ENCODE peak calls at places on chromosome 18, in nine cellular contexts. L is colonic mucosa; S is PC-3; C is AG09309; W is progenitor cell of endocrine pancreas; R is GM12865; E is CD4-positive, alpha-beta T cell; M is WTC11; J is thoracic aorta. U is an unnamed sample.

GRCh38 chr18:78818961-78819360 is 160.7 kb upstream of the SALL3 start:
- DNase-seq in L (peak; percentile 9), S (no peak), C (no peak), W (no peak), R (no peak), E (no peak), M (no peak), J (no peak), U (no peak)

GRCh38 chr18:12053312-12053711 is 40.3 kb upstream of the ANKRD62 start:
- DNase-seq in L (no peak), S (no peak), C (no peak), W (no peak), R (peak; percentile 51), E (no peak), M (no peak), J (no peak), U (no peak)

GRCh38 chr18:78976697-78977626 is 2.7 kb upstream of the SALL3 start:
- DNase-seq in L (no peak), S (no peak), C (no peak), W (no peak), R (no peak), E (no peak), M (no peak), J (no peak), U (no peak)

GRCh38 chr18:45621068-45621511 is 5.8 kb downstream of the SLC14A2 start:
- DNase-seq in L (peak; percentile 38), S (peak; percentile 51), C (no peak), W (peak; percentile 31), R (peak; percentile 48), E (peak; percentile 36), M (peak; percentile 47), J (no peak), U (no peak)

GRCh38 chr18:3066391-3067079 is 53.6 kb upstream of the LPIN2 start:
- DNase-seq in L (no peak), S (no peak), C (no peak), W (no peak), R (no peak), E (no peak), M (no peak), J (no peak), U (no peak)

GRCh38 chr18:36392163-36392887 is 94.8 kb downstream of the FHOD3 start:
- DNase-seq in L (no peak), S (no peak), C (no peak), W (no peak), R (peak; percentile 33), E (no peak), M (no peak), J (no peak), U (no peak)

GRCh38 chr18:22349317-22349898 is 68.3 kb downstream of the CTAGE1 start:
- DNase-seq in L (no peak), S (no peak), C (no peak), W (no peak), R (no peak), E (no peak), M (no peak), J (no peak), U (no peak)

GRCh38 chr18:44816028-44816427 is 135.3 kb downstream of the SETBP1 start:
- DNase-seq in L (no peak), S (no peak), C (no peak), W (no peak), R (no peak), E (no peak), M (peak; percentile 32), J (no peak), U (no peak)

GRCh38 chr18:10012526-10012925 is 98.7 kb downstream of the VAPA start:
- DNase-seq in L (no peak), S (no peak), C (no peak), W (no peak), R (no peak), E (no peak), M (no peak), J (no peak), U (no peak)

GRCh38 chr18:10013621-10014543 is 100.1 kb downstream of the VAPA start:
- DNase-seq in L (no peak), S (no peak), C (no peak), W (no peak), R (no peak), E (no peak), M (no peak), J (no peak), U (no peak)

GRCh38 chr18:10009321-10010144 is 95.7 kb downstream of the VAPA start:
- DNase-seq in L (no peak), S (no peak), C (no peak), W (no peak), R (no peak), E (no peak), M (no peak), J (no peak), U (no peak)

GRCh38 chr18:10008006-10008647 is 94.3 kb downstream of the VAPA start:
- DNase-seq in L (no peak), S (no peak), C (no peak), W (no peak), R (no peak), E (no peak), M (no peak), J (no peak), U (no peak)

DNA sequence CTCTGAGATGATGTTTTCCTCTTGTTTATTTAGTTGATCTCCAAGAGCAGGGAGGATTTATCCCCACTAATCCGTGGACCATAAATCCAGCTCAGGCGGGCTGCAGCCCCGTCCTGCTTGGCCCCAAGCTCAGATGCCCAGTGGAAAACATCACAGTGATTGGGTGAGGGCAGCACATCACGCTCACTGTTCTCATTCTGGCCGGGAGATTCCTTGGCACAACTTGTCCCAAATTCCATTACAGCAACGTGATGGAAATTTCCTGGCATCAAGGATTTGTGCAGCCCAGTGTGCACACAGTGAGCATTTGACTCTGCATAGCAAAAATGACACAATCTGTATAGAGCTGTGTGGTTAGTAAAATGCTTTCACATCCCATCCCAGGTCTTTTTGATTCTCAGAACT is 96.8 kb downstream of the VAPA start:
- DNase-seq in L (peak; percentile 45), S (peak; percentile 8), C (peak; percentile 83), W (no peak), R (no peak), E (no peak), M (no peak), J (peak; percentile 45), U (no peak)
- TF ChIP-seq CTCF in L (no peak), S (no peak), C (no peak), W (no peak), R (no peak), E (no peak), M (no peak), J (no peak), U (no peak)

DNA sequence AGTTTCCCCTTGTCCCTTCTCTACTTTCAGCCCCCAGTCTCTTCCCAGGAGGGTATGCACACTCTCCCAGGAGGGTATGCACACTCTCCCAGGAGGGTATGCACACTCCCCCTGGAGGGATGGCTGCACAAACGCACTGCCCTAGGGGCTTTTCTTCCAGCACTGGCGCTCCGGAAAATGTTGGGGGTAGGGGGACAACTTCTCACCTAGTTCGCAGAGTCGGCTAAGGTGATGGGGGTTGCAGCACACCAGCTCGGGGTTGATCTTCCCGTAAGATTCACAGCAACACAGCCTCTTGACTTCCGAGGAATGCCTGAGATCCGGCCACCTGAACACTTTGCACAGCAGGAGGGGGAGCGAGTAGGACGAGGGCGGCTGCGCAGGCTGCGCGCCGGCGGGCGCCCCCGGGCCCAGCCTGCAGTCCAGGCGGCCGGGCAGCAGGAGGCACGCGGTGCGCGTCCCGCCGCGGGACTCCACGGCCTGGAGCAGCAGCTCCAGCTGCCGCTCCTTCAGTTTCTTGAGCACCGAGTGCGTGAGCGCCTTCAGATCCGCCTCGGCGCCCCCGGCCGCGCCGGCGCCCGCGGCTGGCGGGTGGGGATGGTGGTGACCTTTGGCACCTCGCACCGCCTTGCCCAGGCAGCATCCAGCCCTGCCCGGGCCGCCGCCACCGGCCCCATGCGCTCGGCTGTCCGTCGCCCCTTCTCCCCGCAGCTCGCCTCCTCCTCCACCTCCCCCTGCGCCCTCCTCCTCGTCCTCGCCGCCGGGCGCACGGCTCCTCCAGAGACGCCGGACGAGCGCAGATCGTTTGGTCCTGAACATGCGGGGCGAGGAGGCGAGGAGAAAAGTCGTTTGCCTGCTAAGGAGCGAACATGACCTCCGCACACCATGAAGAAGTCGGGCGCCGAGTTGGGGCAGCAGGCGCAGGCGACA is 894 bp downstream of the SMAD7 start:
- DNase-seq in L (peak; percentile 61), S (peak; percentile 37), C (no peak), W (peak; percentile 44), R (peak; percentile 73), E (no peak), M (peak; percentile 66), J (no peak), U (peak; percentile 42)
- TF ChIP-seq CTCF in L (no peak), S (no peak), C (peak; percentile 1), W (peak; percentile 45), R (peak; percentile 5), E (no peak), M (no peak), J (peak; percentile 8), U (no peak)

GRCh38 chr18:56873441-56874140 is 222.4 kb downstream of the WDR7 start:
- DNase-seq in L (no peak), S (no peak), C (no peak), W (no peak), R (no peak), E (peak; percentile 4), M (peak; percentile 29), J (no peak), U (no peak)

GRCh38 chr18:56870982-56871381 is 219.8 kb downstream of the WDR7 start:
- DNase-seq in L (no peak), S (no peak), C (no peak), W (no peak), R (no peak), E (no peak), M (no peak), J (no peak), U (no peak)

GRCh38 chr18:56872140-56872539 is 221.0 kb downstream of the WDR7 start:
- DNase-seq in L (no peak), S (no peak), C (no peak), W (no peak), R (no peak), E (no peak), M (no peak), J (no peak), U (no peak)

DNA sequence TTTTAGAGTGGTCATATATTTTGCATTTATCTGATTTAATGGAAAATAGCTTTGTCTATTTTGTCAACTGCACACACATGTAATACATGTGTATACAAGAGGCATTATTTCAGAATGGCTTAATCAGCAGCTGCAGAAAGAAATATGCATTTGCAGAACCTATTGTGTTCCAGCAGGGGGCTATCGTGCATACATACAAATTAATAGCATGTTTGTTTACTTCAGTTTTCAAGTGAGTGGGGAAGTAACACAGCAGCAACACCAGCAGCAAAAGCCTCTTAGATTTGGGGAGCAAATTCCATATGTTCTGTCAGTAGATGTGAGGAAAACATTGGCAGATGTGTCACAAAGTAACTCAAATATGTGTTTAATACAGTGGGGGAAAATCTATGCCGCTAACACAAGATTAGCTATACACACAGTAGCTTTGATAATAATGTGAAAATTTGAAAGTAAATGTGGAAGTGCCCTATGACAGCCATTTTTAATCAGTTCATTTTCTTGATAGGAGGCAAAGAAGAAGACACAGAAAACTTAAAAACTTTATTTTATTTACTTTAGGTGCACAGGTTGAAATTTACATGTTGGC is 218.1 kb downstream of the WDR7 start:
- DNase-seq in L (no peak), S (peak; percentile 68), C (peak; percentile 34), W (no peak), R (peak; percentile 70), E (no peak), M (no peak), J (no peak), U (no peak)
- TF ChIP-seq CTCF in L (peak; percentile 70), S (peak; percentile 85), C (peak; percentile 78), W (peak; percentile 77), R (peak; percentile 62), E (peak; percentile 54), M (peak; percentile 40), J (peak; percentile 25), U (peak; percentile 38)

DNA sequence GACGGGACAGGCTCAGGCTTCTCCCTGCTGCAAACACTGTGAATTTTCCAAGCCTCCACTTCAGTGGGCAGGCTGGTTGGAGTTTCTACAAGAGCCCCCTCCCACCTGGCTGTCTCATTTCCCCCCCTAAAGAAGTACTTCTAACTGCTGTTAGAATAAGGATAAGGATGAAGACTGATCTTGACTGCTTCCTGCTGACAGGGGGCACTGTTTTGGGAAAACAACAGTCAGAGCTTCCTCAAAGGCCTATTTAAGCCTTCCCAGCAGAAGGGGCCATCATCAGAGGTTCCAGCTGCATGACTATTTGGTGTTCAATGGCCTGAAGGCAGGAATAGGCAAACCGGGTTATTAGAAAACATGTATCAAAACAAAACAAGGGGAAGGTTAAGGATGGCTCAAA is 1162.8 kb downstream of the DSC3 start:
- DNase-seq in L (no peak), S (no peak), C (no peak), W (no peak), R (no peak), E (no peak), M (peak; percentile 23), J (no peak), U (no peak)
- TF ChIP-seq CTCF in L (no peak), S (peak; percentile 33), C (no peak), W (no peak), R (no peak), E (no peak), M (no peak), J (no peak), U (no peak)